ENCODE peak calls at places on chromosomes 6 and 20, in six cellular contexts. A is heart right ventricle, X is brain microvascular endothelial cell, D is GM10248, C is progenitor cell of endocrine pancreas, I is RWPE1. Z is an unnamed sample.

GRCh38 chr20:59581983-59582679 is 22.2 kb upstream of the PHACTR3 start:
- DNase-seq in D (no peak), C (no peak), A (no peak), X (no peak), I (no peak), Z (no peak)

GRCh38 chr6:38141716-38142115 is 322.2 kb downstream of the ZFAND3 start:
- DNase-seq in A (no peak), C (no peak), D (no peak), X (no peak), I (no peak), Z (no peak)

GRCh38 chr20:23255658-23256385 is 94.8 kb upstream of the NXT1 start:
- DNase-seq in X (no peak), I (no peak), C (no peak), A (no peak), D (no peak), Z (peak; percentile 67)

GRCh38 chr20:18731940-18732339 is 81.6 kb upstream of the SCP2D1 start:
- DNase-seq in D (no peak), C (no peak), I (no peak), A (no peak), X (no peak), Z (no peak)

GRCh38 chr20:2539341-2539740 is 3.0 kb downstream of the TMC2 start:
- DNase-seq in I (no peak), X (no peak), C (no peak), D (no peak), A (no peak), Z (no peak)

GRCh38 chr6:27532820-27533538 is 60.1 kb upstream of the ZNF184 start:
- DNase-seq in C (no peak), D (no peak), I (peak; percentile 58), A (no peak), X (peak; percentile 69), Z (no peak)

GRCh38 chr6:40353197-40353966 is 233.8 kb downstream of the LRFN2 start:
- DNase-seq in D (no peak), C (peak; percentile 3), X (no peak), A (no peak), I (no peak), Z (no peak)

GRCh38 chr20:58271596-58272460 is 37.7 kb upstream of the RAB22A start:
- DNase-seq in C (no peak), D (peak; percentile 24), A (no peak), X (peak; percentile 29), I (no peak), Z (no peak)

GRCh38 chr6:27672113-27672799 is 199.4 kb upstream of the ZNF184 start:
- DNase-seq in X (peak; percentile 93), I (no peak), C (no peak), D (peak; percentile 70), A (no peak), Z (peak; percentile 77)

GRCh38 chr6:113632220-113632864 is 224.8 kb upstream of the MARCKS start:
- DNase-seq in I (peak; percentile 88), D (no peak), C (no peak), A (no peak), X (peak; percentile 94), Z (peak; percentile 81)

GRCh38 chr6:142960098-142960497 is 15.1 kb upstream of the HIVEP2 start:
- DNase-seq in D (no peak), X (peak; percentile 62), C (no peak), I (no peak), A (no peak), Z (peak; percentile 79)

GRCh38 chr6:170271771-170272314 is 19.0 kb downstream of the DLL1 start:
- DNase-seq in X (no peak), D (peak; percentile 92), C (no peak), A (peak; percentile 48), I (no peak), Z (no peak)

GRCh38 chr20:25295386-25296093 is 47.7 kb downstream of the PYGB start:
- DNase-seq in A (peak; percentile 68), C (no peak), D (no peak), I (no peak), X (no peak), Z (peak; percentile 42)

GRCh38 chr20:25293507-25293906 is 45.6 kb downstream of the PYGB start:
- DNase-seq in D (no peak), I (no peak), A (no peak), C (no peak), X (no peak), Z (no peak)

GRCh38 chr20:25293910-25294458 is 46.1 kb downstream of the PYGB start:
- DNase-seq in D (no peak), C (no peak), A (no peak), X (no peak), I (no peak), Z (no peak)

GRCh38 chr20:25296094-25297093 is 48.5 kb downstream of the PYGB start:
- DNase-seq in X (no peak), D (peak; percentile 59), C (no peak), I (no peak), A (no peak), Z (no peak)

DNA sequence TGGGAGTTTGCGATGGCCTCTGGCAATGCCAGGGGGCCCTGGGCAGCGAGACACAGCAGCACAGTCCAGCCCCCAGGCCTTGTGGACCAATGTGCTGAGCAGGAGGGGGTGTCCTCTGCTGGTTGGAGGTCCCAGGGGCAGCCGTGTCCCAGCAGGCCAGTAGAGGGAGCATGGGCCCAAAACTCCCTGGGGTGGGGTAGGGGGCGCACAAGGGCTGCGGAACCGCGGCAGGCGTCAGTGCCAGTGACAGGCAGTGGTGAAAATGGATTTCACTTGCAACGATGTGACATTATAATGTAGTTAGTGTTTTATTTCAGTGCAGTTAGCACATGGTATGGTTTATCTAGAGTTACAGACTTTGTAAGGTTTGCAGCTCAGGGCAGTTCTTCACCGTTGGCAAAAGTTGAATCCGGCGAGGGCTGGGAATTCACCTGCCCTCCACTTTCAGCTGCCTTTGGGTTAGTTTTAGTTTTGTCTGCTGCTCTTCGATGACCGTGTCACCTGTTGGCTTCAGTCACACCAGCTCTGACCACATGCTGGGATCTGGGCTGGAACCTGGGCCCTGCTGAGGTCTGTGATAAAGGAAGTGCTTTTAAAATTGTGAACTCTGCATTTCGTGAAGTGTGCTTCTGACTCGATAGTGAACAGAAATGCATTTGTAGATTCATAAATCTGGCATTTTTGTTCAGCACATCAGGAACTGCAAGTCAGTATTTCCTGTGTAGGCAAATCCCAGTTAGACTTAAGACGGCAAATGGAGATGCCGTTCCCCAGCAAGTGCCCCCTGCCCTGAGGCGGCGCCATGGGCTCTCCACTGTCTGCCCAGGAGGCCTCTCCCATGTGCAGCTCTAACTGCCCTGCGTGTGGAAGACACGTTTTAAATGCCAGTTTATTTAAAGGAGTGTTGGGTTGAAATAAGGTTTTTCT is 46.8 kb downstream of the PYGB start:
- DNase-seq in X (peak; percentile 38), I (peak; percentile 50), C (peak; percentile 65), D (peak; percentile 78), A (no peak), Z (peak; percentile 38)
- TF ChIP-seq CTCF in X (peak; percentile 99), I (peak; percentile 75), C (peak; percentile 85), D (peak; percentile 84), A (peak; percentile 77), Z (peak; percentile 98)

GRCh38 chr20:25219365-25219764 is 23.9 kb downstream of the ENTPD6 start:
- DNase-seq in D (no peak), X (no peak), C (no peak), I (no peak), A (no peak), Z (no peak)

GRCh38 chr20:25218492-25218891 is 23.0 kb downstream of the ENTPD6 start:
- DNase-seq in I (no peak), A (no peak), D (no peak), C (no peak), X (no peak), Z (no peak)

GRCh38 chr20:25221592-25222460 is 26.1 kb upstream of the PYGB start:
- DNase-seq in C (no peak), X (no peak), D (no peak), A (peak; percentile 48), I (no peak), Z (no peak)

GRCh38 chr20:25220810-25221591 is 25.5 kb downstream of the ENTPD6 start:
- DNase-seq in A (peak; percentile 77), D (no peak), X (no peak), I (no peak), C (no peak), Z (no peak)

GRCh38 chr20:25220021-25220730 is 24.7 kb downstream of the ENTPD6 start:
- DNase-seq in X (no peak), D (no peak), A (no peak), I (no peak), C (no peak), Z (no peak)
- TF ChIP-seq CTCF in X (peak; percentile 64), D (peak; percentile 25), A (peak; percentile 24), I (no peak), C (peak; percentile 51), Z (no peak)

GRCh38 chr20:15642676-15643075 is 930.6 kb downstream of the KIF16B start:
- DNase-seq in X (peak; percentile 56), A (no peak), I (no peak), D (no peak), C (no peak), Z (peak; percentile 41)
- TF ChIP-seq CTCF in X (no peak), A (no peak), I (no peak), D (no peak), C (no peak), Z (no peak)

DNA sequence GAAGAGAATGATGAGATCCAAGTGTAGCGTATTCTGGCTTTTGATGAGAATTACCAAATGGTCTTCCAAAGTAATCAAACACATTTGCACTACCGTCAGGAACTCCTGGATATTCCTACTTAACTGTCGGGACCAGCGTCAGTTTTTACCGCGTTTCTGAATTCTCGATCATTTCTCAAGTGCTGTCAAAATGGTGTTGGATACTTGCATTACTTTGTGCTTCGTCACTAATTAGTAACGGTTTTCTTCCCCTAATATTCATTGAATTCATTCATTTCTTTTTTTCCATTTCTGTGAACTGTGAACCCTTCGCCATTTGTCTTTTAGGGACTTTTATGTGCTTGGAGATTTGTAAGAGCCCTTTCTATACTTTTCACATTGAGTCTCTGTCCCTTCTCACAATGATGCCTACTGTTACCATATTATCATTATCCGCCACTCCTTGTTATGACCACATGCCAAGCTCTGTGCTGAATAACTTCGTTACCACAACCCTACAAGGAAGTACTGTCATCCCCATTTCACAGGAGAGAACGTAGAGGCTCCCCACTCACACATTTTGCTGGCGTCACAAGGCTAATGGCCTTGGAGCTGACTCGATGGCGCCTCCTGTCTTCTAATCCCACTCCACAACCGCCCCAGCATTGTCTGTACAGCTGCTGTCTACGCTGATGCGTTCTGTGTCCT is 74.2 kb upstream of the QKI start:
- DNase-seq in I (no peak), X (no peak), C (no peak), A (no peak), D (no peak), Z (no peak)
- TF ChIP-seq CTCF in I (no peak), X (peak; percentile 28), C (no peak), A (no peak), D (no peak), Z (no peak)

GRCh38 chr20:41865938-41866337 is 247.8 kb upstream of the CHD6 start:
- DNase-seq in X (no peak), D (no peak), A (no peak), C (no peak), I (peak; percentile 17), Z (no peak)

GRCh38 chr20:41862476-41862875 is 244.3 kb upstream of the CHD6 start:
- DNase-seq in D (no peak), I (no peak), C (no peak), A (no peak), X (no peak), Z (no peak)

GRCh38 chr20:41862023-41862422 is 243.8 kb upstream of the CHD6 start:
- DNase-seq in C (no peak), A (no peak), I (no peak), D (no peak), X (no peak), Z (no peak)
- TF ChIP-seq CTCF in C (no peak), A (no peak), I (no peak), D (no peak), X (no peak), Z (no peak)